ENCODE peak calls at places on chromosomes 16 and 17, in nine cellular contexts. One of them, this sample, is unnamed. For H3K4me1, the result is how much of the 10 kb centered on the place peaks cover.

GRCh38 chr16:83676056-83676455 is 131.7 kb upstream of the HSBP1 start:
- DNase-seq in heart left ventricle: no peak
- DNase-seq in pancreas: no peak
- DNase-seq in ovary: no peak
- DNase-seq in tibial artery: no peak
- DNase-seq in CD8-positive, alpha-beta memory T cell: no peak
- DNase-seq in mesendoderm: no peak
- DNase-seq in kidney: no peak
- DNase-seq in GM23248: no peak
- DNase-seq in this sample: no peak

GRCh38 chr17:83050651-83051422 is 28.6 kb upstream of the METRNL start:
- DNase-seq in mesendoderm: no peak
- DNase-seq in ovary: no peak
- DNase-seq in GM23248: peak
- DNase-seq in pancreas: peak
- DNase-seq in heart left ventricle: no peak
- DNase-seq in tibial artery: no peak
- DNase-seq in kidney: peak
- DNase-seq in CD8-positive, alpha-beta memory T cell: no peak
- DNase-seq in this sample: no peak

GRCh38 chr16:3348547-3349167 is 7.0 kb upstream of the OR2C1 start:
- DNase-seq in pancreas: no peak
- DNase-seq in kidney: no peak
- DNase-seq in ovary: no peak
- DNase-seq in heart left ventricle: no peak
- DNase-seq in CD8-positive, alpha-beta memory T cell: no peak
- DNase-seq in tibial artery: no peak
- DNase-seq in GM23248: no peak
- DNase-seq in mesendoderm: no peak
- DNase-seq in this sample: no peak

GRCh38 chr16:79599837-79600635 is 501 bp downstream of the MAF start:
- DNase-seq in heart left ventricle: peak
- DNase-seq in pancreas: peak
- DNase-seq in ovary: peak
- DNase-seq in kidney: peak
- DNase-seq in mesendoderm: peak
- DNase-seq in CD8-positive, alpha-beta memory T cell: no peak
- DNase-seq in tibial artery: peak
- DNase-seq in GM23248: peak
- DNase-seq in this sample: no peak

GRCh38 chr16:49282690-49283375 is 1.2 kb upstream of the CBLN1 start:
- DNase-seq in heart left ventricle: no peak
- DNase-seq in kidney: no peak
- DNase-seq in pancreas: peak
- DNase-seq in mesendoderm: peak
- DNase-seq in CD8-positive, alpha-beta memory T cell: no peak
- DNase-seq in tibial artery: no peak
- DNase-seq in ovary: no peak
- DNase-seq in GM23248: no peak
- DNase-seq in this sample: no peak

GRCh38 chr17:41263212-41263611 is 2.0 kb upstream of the KRTAP9-6 start:
- DNase-seq in kidney: no peak
- DNase-seq in tibial artery: no peak
- DNase-seq in CD8-positive, alpha-beta memory T cell: no peak
- DNase-seq in GM23248: no peak
- DNase-seq in ovary: no peak
- DNase-seq in mesendoderm: no peak
- DNase-seq in pancreas: no peak
- DNase-seq in heart left ventricle: no peak
- DNase-seq in this sample: no peak

GRCh38 chr16:88525663-88525990 is 44.6 kb upstream of the ZC3H18 start:
- DNase-seq in CD8-positive, alpha-beta memory T cell: no peak
- DNase-seq in pancreas: no peak
- DNase-seq in GM23248: no peak
- DNase-seq in kidney: no peak
- DNase-seq in heart left ventricle: no peak
- DNase-seq in mesendoderm: no peak
- DNase-seq in ovary: no peak
- DNase-seq in tibial artery: no peak
- DNase-seq in this sample: no peak

GRCh38 chr16:82630219-82630618 is 3.5 kb downstream of the CDH13 start:
- DNase-seq in GM23248: peak
- DNase-seq in tibial artery: no peak
- DNase-seq in mesendoderm: no peak
- DNase-seq in heart left ventricle: no peak
- DNase-seq in pancreas: no peak
- DNase-seq in kidney: no peak
- DNase-seq in ovary: no peak
- DNase-seq in CD8-positive, alpha-beta memory T cell: no peak
- DNase-seq in this sample: no peak

GRCh38 chr16:50303041-50303604 is 36.8 kb downstream of the ADCY7 start:
- DNase-seq in GM23248: no peak
- DNase-seq in pancreas: peak
- DNase-seq in heart left ventricle: peak
- DNase-seq in CD8-positive, alpha-beta memory T cell: no peak
- DNase-seq in mesendoderm: no peak
- DNase-seq in ovary: peak
- DNase-seq in kidney: peak
- DNase-seq in tibial artery: peak
- DNase-seq in this sample: no peak

GRCh38 chr16:68247932-68248331 is 2.8 kb downstream of the PLA2G15 start:
- DNase-seq in kidney: peak
- DNase-seq in ovary: no peak
- DNase-seq in GM23248: no peak
- DNase-seq in heart left ventricle: no peak
- DNase-seq in mesendoderm: no peak
- DNase-seq in tibial artery: no peak
- DNase-seq in CD8-positive, alpha-beta memory T cell: no peak
- DNase-seq in pancreas: no peak
- DNase-seq in this sample: no peak
- H3K27ac ChIP-seq in kidney: peak
- H3K27ac ChIP-seq in ovary: no peak
- H3K27ac ChIP-seq in GM23248: no peak
- H3K27ac ChIP-seq in heart left ventricle: peak
- H3K27ac ChIP-seq in mesendoderm: no peak
- H3K27ac ChIP-seq in tibial artery: peak
- H3K27ac ChIP-seq in CD8-positive, alpha-beta memory T cell: no peak
- H3K27ac ChIP-seq in pancreas: no peak
- H3K27ac ChIP-seq in this sample: no peak

GRCh38 chr17:36937961-36938565 is 788 bp downstream of the LHX1 start:
- DNase-seq in heart left ventricle: no peak
- DNase-seq in CD8-positive, alpha-beta memory T cell: no peak
- DNase-seq in tibial artery: no peak
- DNase-seq in ovary: no peak
- DNase-seq in kidney: no peak
- DNase-seq in pancreas: peak
- DNase-seq in mesendoderm: peak
- DNase-seq in GM23248: peak
- DNase-seq in this sample: no peak
- H3K4me1 ChIP-seq in heart left ventricle: half or more
- H3K4me1 ChIP-seq in CD8-positive, alpha-beta memory T cell: half or more
- H3K4me1 ChIP-seq in tibial artery: half or more
- H3K4me1 ChIP-seq in ovary: under half
- H3K4me1 ChIP-seq in kidney: under half
- H3K4me1 ChIP-seq in pancreas: under half
- H3K4me1 ChIP-seq in mesendoderm: under half
- H3K4me1 ChIP-seq in GM23248: under half
- H3K4me1 ChIP-seq in this sample: under half

GRCh38 chr17:17942846-17943245 is 29.4 kb downstream of the TOM1L2 start:
- DNase-seq in ovary: no peak
- DNase-seq in heart left ventricle: no peak
- DNase-seq in CD8-positive, alpha-beta memory T cell: no peak
- DNase-seq in pancreas: no peak
- DNase-seq in GM23248: peak
- DNase-seq in mesendoderm: peak
- DNase-seq in tibial artery: no peak
- DNase-seq in kidney: no peak
- DNase-seq in this sample: no peak

GRCh38 chr17:17943281-17943984 is 28.8 kb downstream of the TOM1L2 start:
- DNase-seq in kidney: no peak
- DNase-seq in pancreas: no peak
- DNase-seq in heart left ventricle: no peak
- DNase-seq in GM23248: no peak
- DNase-seq in tibial artery: no peak
- DNase-seq in mesendoderm: peak
- DNase-seq in ovary: no peak
- DNase-seq in CD8-positive, alpha-beta memory T cell: no peak
- DNase-seq in this sample: no peak

GRCh38 chr17:17944743-17945142 is 27.5 kb downstream of the TOM1L2 start:
- DNase-seq in GM23248: no peak
- DNase-seq in kidney: no peak
- DNase-seq in CD8-positive, alpha-beta memory T cell: no peak
- DNase-seq in pancreas: no peak
- DNase-seq in tibial artery: no peak
- DNase-seq in ovary: no peak
- DNase-seq in mesendoderm: no peak
- DNase-seq in heart left ventricle: no peak
- DNase-seq in this sample: no peak

GRCh38 chr17:17946104-17946503 is 26.1 kb downstream of the TOM1L2 start:
- DNase-seq in tibial artery: no peak
- DNase-seq in mesendoderm: no peak
- DNase-seq in kidney: no peak
- DNase-seq in pancreas: no peak
- DNase-seq in ovary: no peak
- DNase-seq in GM23248: no peak
- DNase-seq in heart left ventricle: no peak
- DNase-seq in CD8-positive, alpha-beta memory T cell: no peak
- DNase-seq in this sample: no peak

DNA sequence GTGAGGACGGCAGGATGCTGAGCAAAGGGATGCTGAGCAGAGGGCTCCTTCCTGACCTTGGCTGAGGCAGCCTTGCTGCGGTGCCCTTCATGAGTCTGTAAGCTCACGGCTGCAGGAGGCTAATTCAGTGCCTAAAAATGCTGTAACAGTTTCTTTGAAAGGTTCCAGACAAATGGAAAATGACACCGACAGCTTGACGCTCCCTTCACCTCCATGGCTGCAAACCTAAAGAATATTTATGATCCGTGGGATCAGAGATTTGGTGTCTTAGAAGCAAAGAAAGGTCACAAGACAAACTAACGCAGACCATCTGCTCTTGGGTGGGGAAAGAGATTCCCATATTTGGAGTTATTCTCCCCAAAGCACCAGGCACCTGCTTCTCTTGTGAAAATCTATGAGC is 27.9 kb downstream of the TOM1L2 start:
- DNase-seq in GM23248: no peak
- DNase-seq in kidney: no peak
- DNase-seq in mesendoderm: no peak
- DNase-seq in CD8-positive, alpha-beta memory T cell: no peak
- DNase-seq in tibial artery: no peak
- DNase-seq in ovary: no peak
- DNase-seq in pancreas: no peak
- DNase-seq in heart left ventricle: no peak
- DNase-seq in this sample: no peak
- H3K27ac ChIP-seq in GM23248: no peak
- H3K27ac ChIP-seq in kidney: peak
- H3K27ac ChIP-seq in mesendoderm: peak
- H3K27ac ChIP-seq in CD8-positive, alpha-beta memory T cell: no peak
- H3K27ac ChIP-seq in tibial artery: peak
- H3K27ac ChIP-seq in ovary: no peak
- H3K27ac ChIP-seq in pancreas: no peak
- H3K27ac ChIP-seq in heart left ventricle: no peak
- H3K27ac ChIP-seq in this sample: no peak

GRCh38 chr16:11685844-11686618 is 17.8 kb downstream of the SNN start:
- DNase-seq in CD8-positive, alpha-beta memory T cell: no peak
- DNase-seq in GM23248: peak
- DNase-seq in kidney: no peak
- DNase-seq in heart left ventricle: no peak
- DNase-seq in ovary: no peak
- DNase-seq in mesendoderm: no peak
- DNase-seq in pancreas: no peak
- DNase-seq in tibial artery: no peak
- DNase-seq in this sample: no peak
- H3K4me1 ChIP-seq in CD8-positive, alpha-beta memory T cell: under half
- H3K4me1 ChIP-seq in GM23248: under half
- H3K4me1 ChIP-seq in kidney: under half
- H3K4me1 ChIP-seq in heart left ventricle: under half
- H3K4me1 ChIP-seq in ovary: under half
- H3K4me1 ChIP-seq in mesendoderm: under half
- H3K4me1 ChIP-seq in pancreas: under half
- H3K4me1 ChIP-seq in tibial artery: half or more
- H3K4me1 ChIP-seq in this sample: under half

DNA sequence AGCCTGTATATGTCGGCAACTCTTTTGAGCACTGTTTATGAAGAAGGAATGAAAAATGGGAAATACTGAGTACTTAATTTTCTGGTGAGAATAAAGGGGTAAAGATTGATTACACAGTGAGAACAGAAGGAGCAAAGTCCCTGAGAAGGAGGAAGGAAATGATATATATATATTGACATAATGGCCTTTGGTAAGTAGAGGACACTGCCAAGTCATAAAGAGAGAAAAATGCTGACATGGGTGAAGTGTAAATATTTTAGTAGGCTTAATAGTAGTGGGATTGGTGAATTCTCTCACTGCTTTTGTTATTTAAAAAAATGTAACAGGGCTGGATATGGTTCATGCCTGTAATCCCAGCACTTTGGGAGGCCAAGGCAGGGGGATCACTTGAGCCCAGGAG is 16.2 kb downstream of the VMP1 start:
- DNase-seq in CD8-positive, alpha-beta memory T cell: no peak
- DNase-seq in GM23248: no peak
- DNase-seq in mesendoderm: no peak
- DNase-seq in tibial artery: no peak
- DNase-seq in kidney: no peak
- DNase-seq in ovary: no peak
- DNase-seq in heart left ventricle: no peak
- DNase-seq in pancreas: no peak
- DNase-seq in this sample: no peak
- H3K27ac ChIP-seq in CD8-positive, alpha-beta memory T cell: no peak
- H3K27ac ChIP-seq in GM23248: no peak
- H3K27ac ChIP-seq in mesendoderm: no peak
- H3K27ac ChIP-seq in tibial artery: no peak
- H3K27ac ChIP-seq in kidney: no peak
- H3K27ac ChIP-seq in ovary: no peak
- H3K27ac ChIP-seq in heart left ventricle: no peak
- H3K27ac ChIP-seq in pancreas: no peak
- H3K27ac ChIP-seq in this sample: no peak

DNA sequence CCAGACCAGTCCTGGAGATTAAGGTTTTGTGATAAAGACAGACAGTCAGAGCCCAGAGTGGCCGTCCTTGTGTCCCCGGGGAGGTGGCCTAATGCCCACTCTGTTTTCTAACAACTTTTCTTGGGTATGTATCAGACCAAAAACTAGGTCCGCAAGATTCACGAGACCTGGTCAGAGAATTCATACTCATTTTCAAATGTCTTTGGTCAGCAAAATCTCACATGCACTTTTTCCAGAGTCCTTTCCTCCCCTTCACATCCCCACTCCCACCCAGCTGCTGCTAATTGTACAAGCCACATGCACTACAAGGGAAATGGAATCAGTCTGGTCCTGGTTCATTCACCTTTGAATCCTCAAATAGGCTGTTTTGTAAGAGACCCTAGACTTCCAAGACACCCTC is 61.7 kb downstream of the C17orf67 start:
- DNase-seq in heart left ventricle: no peak
- DNase-seq in ovary: no peak
- DNase-seq in CD8-positive, alpha-beta memory T cell: no peak
- DNase-seq in kidney: no peak
- DNase-seq in mesendoderm: no peak
- DNase-seq in GM23248: no peak
- DNase-seq in tibial artery: no peak
- DNase-seq in pancreas: no peak
- DNase-seq in this sample: no peak
- H3K4me1 ChIP-seq in heart left ventricle: under half
- H3K4me1 ChIP-seq in ovary: under half
- H3K4me1 ChIP-seq in CD8-positive, alpha-beta memory T cell: under half
- H3K4me1 ChIP-seq in kidney: under half
- H3K4me1 ChIP-seq in mesendoderm: under half
- H3K4me1 ChIP-seq in GM23248: under half
- H3K4me1 ChIP-seq in tibial artery: under half
- H3K4me1 ChIP-seq in pancreas: under half
- H3K4me1 ChIP-seq in this sample: under half